ENCODE peak calls at places on chromosome 10, in five cellular contexts. U is endothelial cell, N is left ventricle myocardium superior, C is mucosa of descending colon, H is HFFc6. O is an unnamed sample.

GRCh38 chr10:28130267-28130666 is 131.4 kb upstream of the ODAD2 start:
- DNase-seq in N (no peak), H (peak), U (no peak), C (no peak), O (no peak)

GRCh38 chr10:71187600-71187999 is 24.8 kb upstream of the UNC5B start:
- DNase-seq in H (no peak), N (no peak), C (no peak), U (no peak), O (no peak)

GRCh38 chr10:49311562-49312236 is 12.7 kb downstream of the C10orf71 start:
- DNase-seq in H (no peak), U (no peak), C (no peak), N (no peak), O (no peak)

GRCh38 chr10:106560925-106561640 is 603.4 kb downstream of the SORCS1 start:
- DNase-seq in U (no peak), N (no peak), C (no peak), H (peak), O (no peak)

GRCh38 chr10:86489071-86489810 is 32.4 kb downstream of the WAPL start:
- DNase-seq in C (no peak), N (no peak), U (no peak), H (no peak), O (no peak)

GRCh38 chr10:44383749-44384600 is 922 bp downstream of the CXCL12 start:
- DNase-seq in H (peak), U (no peak), C (peak), N (peak), O (no peak)

GRCh38 chr10:48306870-48307531 is 524 bp downstream of the MAPK8 start:
- DNase-seq in C (peak), U (peak), H (peak), N (peak), O (peak)

GRCh38 chr10:78524342-78524741 is 490.7 kb downstream of the RPS24 start:
- DNase-seq in N (no peak), H (no peak), U (no peak), C (no peak), O (no peak)

GRCh38 chr10:94850766-94851165 is 87.7 kb upstream of the CYP2C9 start:
- DNase-seq in N (no peak), U (no peak), C (no peak), H (no peak), O (no peak)

GRCh38 chr10:86106616-86107015 is 260.0 kb downstream of the GRID1 start:
- DNase-seq in U (no peak), N (no peak), C (no peak), H (no peak), O (no peak)

GRCh38 chr10:3467052-3467906 is 294.7 kb upstream of the PITRM1 start:
- DNase-seq in C (peak), H (peak), N (peak), U (no peak), O (no peak)

GRCh38 chr10:101146392-101147251 is 15.5 kb downstream of the TLX1 start:
- DNase-seq in N (no peak), H (no peak), U (no peak), C (no peak), O (no peak)

GRCh38 chr10:62616885-62617635 is 187.5 kb upstream of the ADO start:
- DNase-seq in C (no peak), H (no peak), N (no peak), U (no peak), O (no peak)

GRCh38 chr10:71074176-71074755 is 138.1 kb upstream of the UNC5B start:
- DNase-seq in C (no peak), H (no peak), U (no peak), N (no peak), O (no peak)

GRCh38 chr10:44973323-44974081 is 5.1 kb downstream of the DEPP1 start:
- DNase-seq in H (no peak), N (peak), C (no peak), U (no peak), O (no peak)

GRCh38 chr10:60573342-60573741 is 183.7 kb upstream of the ANK3 start:
- DNase-seq in N (no peak), H (no peak), C (no peak), U (no peak), O (no peak)

GRCh38 chr10:33465747-33466146 is 131.3 kb upstream of the NRP1 start:
- DNase-seq in C (no peak), U (no peak), N (no peak), H (no peak), O (no peak)

GRCh38 chr10:102614888-102615287 is 29.4 kb upstream of the TRIM8 start:
- DNase-seq in H (no peak), U (no peak), C (no peak), N (no peak), O (no peak)

GRCh38 chr10:78623577-78624215 is 445.1 kb upstream of the ZMIZ1 start:
- DNase-seq in H (peak), N (no peak), C (no peak), U (no peak), O (no peak)

GRCh38 chr10:100403734-100404133 is 56.7 kb downstream of the SCD start:
- DNase-seq in N (no peak), H (no peak), C (no peak), U (no peak), O (no peak)

GRCh38 chr10:73076361-73077183 is 20.1 kb downstream of the P4HA1 start:
- DNase-seq in U (no peak), N (no peak), H (peak), C (no peak), O (no peak)

GRCh38 chr10:44976352-44977198 is 2.0 kb downstream of the DEPP1 start:
- DNase-seq in H (no peak), C (no peak), U (no peak), N (peak), O (no peak)

GRCh38 chr10:79387466-79387973 is 40.3 kb downstream of the PPIF start:
- DNase-seq in N (no peak), H (no peak), C (no peak), U (no peak), O (no peak)

GRCh38 chr10:70542565-70542938 is 60.0 kb downstream of the PRF1 start:
- DNase-seq in U (no peak), N (no peak), H (no peak), C (no peak), O (no peak)

GRCh38 chr10:35096312-35096711 is 6.2 kb upstream of the CUL2 start:
- DNase-seq in H (no peak), N (no peak), C (no peak), U (no peak), O (no peak)

GRCh38 chr10:102615361-102615760 is 28.9 kb upstream of the TRIM8 start:
- DNase-seq in H (no peak), N (no peak), U (peak), C (no peak), O (no peak)

GRCh38 chr10:130179640-130180039 is 43.4 kb downstream of the GLRX3 start:
- DNase-seq in N (no peak), U (peak), H (peak), C (no peak), O (no peak)

GRCh38 chr10:114911801-114912479 is 26.1 kb upstream of the TRUB1 start:
- DNase-seq in N (no peak), H (no peak), C (no peak), U (no peak), O (no peak)

GRCh38 chr10:52864459-52865106 is 92.0 kb upstream of the MBL2 start:
- DNase-seq in N (peak), H (peak), U (no peak), C (no peak), O (no peak)

GRCh38 chr10:16787361-16787791 is 29.8 kb downstream of the RSU1 start:
- DNase-seq in H (no peak), U (no peak), C (no peak), N (no peak), O (no peak)

GRCh38 chr10:131790021-131790420 is 110.8 kb upstream of the PPP2R2D start:
- DNase-seq in U (no peak), C (no peak), N (no peak), H (no peak), O (no peak)

GRCh38 chr10:103506061-103506460 is 12.6 kb downstream of the NEURL1 start:
- DNase-seq in C (no peak), N (no peak), U (no peak), H (no peak), O (no peak)

GRCh38 chr10:85026878-85027467 is 698.6 kb downstream of the CCSER2 start:
- DNase-seq in U (no peak), N (no peak), C (no peak), H (no peak), O (no peak)

GRCh38 chr10:58932821-58933314 is 243.6 kb upstream of the PHYHIPL start:
- DNase-seq in C (no peak), H (peak), N (no peak), U (no peak), O (no peak)

GRCh38 chr10:47116445-47116844 is 183.6 kb upstream of the GDF10 start:
- DNase-seq in N (no peak), C (no peak), H (no peak), U (no peak), O (no peak)

GRCh38 chr10:90051474-90051873 is 350.1 kb downstream of the KIF20B start:
- DNase-seq in H (no peak), U (no peak), N (no peak), C (no peak), O (no peak)

GRCh38 chr10:108902491-108903250 is 1020.6 kb downstream of the XPNPEP1 start:
- DNase-seq in N (no peak), C (no peak), U (no peak), H (no peak), O (no peak)

GRCh38 chr10:89262331-89263020 is 10.9 kb upstream of the LIPA start:
- DNase-seq in C (no peak), H (peak), N (no peak), U (no peak), O (no peak)